ENCODE peak calls at places on chromosomes 6 and 20, in five cellular contexts. L is LoVo, Q is G401, J is right cardiac atrium, C is dorsolateral prefrontal cortex. F is an unnamed sample.

GRCh38 chr6:157219201-157220200 is 103.8 kb downstream of the TMEM242 start:
- DNase-seq in L (no peak), Q (no peak), J (peak), C (no peak), F (peak)

GRCh38 chr20:17843246-17844132 is 125.1 kb downstream of the SNX5 start:
- DNase-seq in L (peak), Q (no peak), J (peak), C (no peak), F (peak)

GRCh38 chr6:166275714-166276166 is 32.5 kb downstream of the PRR18 start:
- DNase-seq in L (peak), Q (peak), J (peak), C (peak), F (peak)

GRCh38 chr20:20367681-20368413 is at the start of gene INSM1:
- DNase-seq in L (no peak), Q (peak), J (no peak), C (peak), F (no peak)

GRCh38 chr6:37990762-37991525 is 171.4 kb downstream of the ZFAND3 start:
- DNase-seq in L (no peak), Q (no peak), J (no peak), C (no peak), F (peak)

GRCh38 chr20:1169224-1169623 is 15.6 kb downstream of the TMEM74B start:
- DNase-seq in L (no peak), Q (no peak), J (no peak), C (no peak), F (no peak)

GRCh38 chr6:36682328-36683144 is 4.0 kb downstream of the CDKN1A start:
- DNase-seq in L (peak), Q (no peak), J (peak), C (no peak), F (no peak)

GRCh38 chr6:133047065-133047665 is 194.0 kb upstream of the EYA4 start:
- DNase-seq in L (no peak), Q (no peak), J (no peak), C (no peak), F (peak)

F was measured in cardiac fibroblast.